ENCODE peak calls at places on chromosome 6, in seven cellular contexts. One of them, this sample, is unnamed.

GRCh38 chr6:169335301-169335700 is 81.7 kb upstream of the THBS2 start:
- DNase-seq in A673: no peak
- DNase-seq in NCI-H748 treated with DMSO at 0.1 percent for 48 hours: no peak
- DNase-seq in stimulated activated CD8-positive, alpha-beta memory T cell treated with anti-CD3 and anti-CD28 coated beads, Interleukin-2, amount 100 ng/mL, for 1 hour: no peak
- DNase-seq in SW480: no peak
- DNase-seq in MV-4-11: no peak
- DNase-seq in adrenal gland: no peak
- DNase-seq in this sample: no peak

GRCh38 chr6:42182101-42182500 is 8.9 kb downstream of the GUCA1A start:
- DNase-seq in MV-4-11: no peak
- DNase-seq in NCI-H748 treated with DMSO at 0.1 percent for 48 hours: no peak
- DNase-seq in adrenal gland: no peak
- DNase-seq in SW480: no peak
- DNase-seq in stimulated activated CD8-positive, alpha-beta memory T cell treated with anti-CD3 and anti-CD28 coated beads, Interleukin-2, amount 100 ng/mL, for 1 hour: no peak
- DNase-seq in A673: no peak
- DNase-seq in this sample: no peak

GRCh38 chr6:149925253-149925973 is 2.5 kb upstream of the RAET1G start:
- DNase-seq in SW480: no peak
- DNase-seq in A673: peak; percentile 19
- DNase-seq in NCI-H748 treated with DMSO at 0.1 percent for 48 hours: no peak
- DNase-seq in MV-4-11: peak; percentile 21
- DNase-seq in stimulated activated CD8-positive, alpha-beta memory T cell treated with anti-CD3 and anti-CD28 coated beads, Interleukin-2, amount 100 ng/mL, for 1 hour: no peak
- DNase-seq in adrenal gland: no peak
- DNase-seq in this sample: peak; percentile 50

GRCh38 chr6:4973972-4974885 is 29.6 kb downstream of the RPP40 start:
- DNase-seq in SW480: no peak
- DNase-seq in adrenal gland: no peak
- DNase-seq in MV-4-11: no peak
- DNase-seq in A673: peak; percentile 59
- DNase-seq in NCI-H748 treated with DMSO at 0.1 percent for 48 hours: peak; percentile 30
- DNase-seq in stimulated activated CD8-positive, alpha-beta memory T cell treated with anti-CD3 and anti-CD28 coated beads, Interleukin-2, amount 100 ng/mL, for 1 hour: no peak
- DNase-seq in this sample: peak; percentile 91

GRCh38 chr6:35213824-35214756 is at the start of gene SCUBE3:
- DNase-seq in adrenal gland: no peak
- DNase-seq in stimulated activated CD8-positive, alpha-beta memory T cell treated with anti-CD3 and anti-CD28 coated beads, Interleukin-2, amount 100 ng/mL, for 1 hour: no peak
- DNase-seq in SW480: peak; percentile 15
- DNase-seq in NCI-H748 treated with DMSO at 0.1 percent for 48 hours: peak; percentile 37
- DNase-seq in MV-4-11: no peak
- DNase-seq in A673: peak; percentile 59
- DNase-seq in this sample: peak; percentile 82

GRCh38 chr6:131281471-131282270 is 146.4 kb downstream of the AKAP7 start:
- DNase-seq in A673: peak; percentile 88
- DNase-seq in SW480: no peak
- DNase-seq in adrenal gland: peak; percentile 70
- DNase-seq in MV-4-11: peak; percentile 88
- DNase-seq in NCI-H748 treated with DMSO at 0.1 percent for 48 hours: no peak
- DNase-seq in stimulated activated CD8-positive, alpha-beta memory T cell treated with anti-CD3 and anti-CD28 coated beads, Interleukin-2, amount 100 ng/mL, for 1 hour: peak; percentile 23
- DNase-seq in this sample: peak; percentile 35

GRCh38 chr6:82365011-82365751 is 1.6 kb downstream of the TPBG start:
- DNase-seq in MV-4-11: no peak
- DNase-seq in A673: peak; percentile 43
- DNase-seq in adrenal gland: no peak
- DNase-seq in NCI-H748 treated with DMSO at 0.1 percent for 48 hours: peak; percentile 47
- DNase-seq in stimulated activated CD8-positive, alpha-beta memory T cell treated with anti-CD3 and anti-CD28 coated beads, Interleukin-2, amount 100 ng/mL, for 1 hour: no peak
- DNase-seq in SW480: peak; percentile 22
- DNase-seq in this sample: peak; percentile 79

GRCh38 chr6:56604186-56604585 is 38.5 kb downstream of the DST start:
- DNase-seq in NCI-H748 treated with DMSO at 0.1 percent for 48 hours: no peak
- DNase-seq in stimulated activated CD8-positive, alpha-beta memory T cell treated with anti-CD3 and anti-CD28 coated beads, Interleukin-2, amount 100 ng/mL, for 1 hour: no peak
- DNase-seq in A673: no peak
- DNase-seq in SW480: no peak
- DNase-seq in MV-4-11: no peak
- DNase-seq in adrenal gland: no peak
- DNase-seq in this sample: no peak

GRCh38 chr6:16518265-16518664 is 243.0 kb downstream of the ATXN1 start:
- DNase-seq in MV-4-11: no peak
- DNase-seq in adrenal gland: no peak
- DNase-seq in NCI-H748 treated with DMSO at 0.1 percent for 48 hours: no peak
- DNase-seq in stimulated activated CD8-positive, alpha-beta memory T cell treated with anti-CD3 and anti-CD28 coated beads, Interleukin-2, amount 100 ng/mL, for 1 hour: no peak
- DNase-seq in SW480: no peak
- DNase-seq in A673: no peak
- DNase-seq in this sample: no peak

GRCh38 chr6:130513770-130514169 is 148.0 kb downstream of the TMEM200A start:
- DNase-seq in NCI-H748 treated with DMSO at 0.1 percent for 48 hours: no peak
- DNase-seq in adrenal gland: no peak
- DNase-seq in SW480: peak; percentile 82
- DNase-seq in MV-4-11: peak; percentile 92
- DNase-seq in stimulated activated CD8-positive, alpha-beta memory T cell treated with anti-CD3 and anti-CD28 coated beads, Interleukin-2, amount 100 ng/mL, for 1 hour: no peak
- DNase-seq in A673: no peak
- DNase-seq in this sample: no peak

GRCh38 chr6:3325210-3325609 is 66.5 kb downstream of the PSMG4 start:
- DNase-seq in stimulated activated CD8-positive, alpha-beta memory T cell treated with anti-CD3 and anti-CD28 coated beads, Interleukin-2, amount 100 ng/mL, for 1 hour: no peak
- DNase-seq in SW480: no peak
- DNase-seq in NCI-H748 treated with DMSO at 0.1 percent for 48 hours: no peak
- DNase-seq in MV-4-11: no peak
- DNase-seq in A673: no peak
- DNase-seq in adrenal gland: peak; percentile 51
- DNase-seq in this sample: peak; percentile 56

GRCh38 chr6:72348926-72349325 is 272.9 kb upstream of the KCNQ5 start:
- DNase-seq in stimulated activated CD8-positive, alpha-beta memory T cell treated with anti-CD3 and anti-CD28 coated beads, Interleukin-2, amount 100 ng/mL, for 1 hour: no peak
- DNase-seq in MV-4-11: no peak
- DNase-seq in adrenal gland: no peak
- DNase-seq in A673: no peak
- DNase-seq in SW480: no peak
- DNase-seq in NCI-H748 treated with DMSO at 0.1 percent for 48 hours: no peak
- DNase-seq in this sample: no peak

GRCh38 chr6:145688493-145688905 is 46.8 kb downstream of the EPM2A start:
- DNase-seq in SW480: no peak
- DNase-seq in MV-4-11: no peak
- DNase-seq in adrenal gland: no peak
- DNase-seq in NCI-H748 treated with DMSO at 0.1 percent for 48 hours: no peak
- DNase-seq in A673: no peak
- DNase-seq in stimulated activated CD8-positive, alpha-beta memory T cell treated with anti-CD3 and anti-CD28 coated beads, Interleukin-2, amount 100 ng/mL, for 1 hour: no peak
- DNase-seq in this sample: peak; percentile 20

GRCh38 chr6:15616266-15616665 is 46.6 kb downstream of the DTNBP1 start:
- DNase-seq in MV-4-11: no peak
- DNase-seq in A673: no peak
- DNase-seq in SW480: no peak
- DNase-seq in NCI-H748 treated with DMSO at 0.1 percent for 48 hours: no peak
- DNase-seq in stimulated activated CD8-positive, alpha-beta memory T cell treated with anti-CD3 and anti-CD28 coated beads, Interleukin-2, amount 100 ng/mL, for 1 hour: no peak
- DNase-seq in adrenal gland: no peak
- DNase-seq in this sample: peak; percentile 48

GRCh38 chr6:16711551-16712249 is 49.6 kb downstream of the ATXN1 start:
- DNase-seq in SW480: peak; percentile 79
- DNase-seq in stimulated activated CD8-positive, alpha-beta memory T cell treated with anti-CD3 and anti-CD28 coated beads, Interleukin-2, amount 100 ng/mL, for 1 hour: no peak
- DNase-seq in adrenal gland: no peak
- DNase-seq in A673: no peak
- DNase-seq in NCI-H748 treated with DMSO at 0.1 percent for 48 hours: no peak
- DNase-seq in MV-4-11: no peak
- DNase-seq in this sample: peak; percentile 82

GRCh38 chr6:35082733-35083403 is 58.3 kb downstream of the TCP11 start:
- DNase-seq in adrenal gland: no peak
- DNase-seq in A673: no peak
- DNase-seq in NCI-H748 treated with DMSO at 0.1 percent for 48 hours: no peak
- DNase-seq in MV-4-11: no peak
- DNase-seq in SW480: no peak
- DNase-seq in stimulated activated CD8-positive, alpha-beta memory T cell treated with anti-CD3 and anti-CD28 coated beads, Interleukin-2, amount 100 ng/mL, for 1 hour: no peak
- DNase-seq in this sample: no peak